ENCODE peak calls at places on chromosome 18, in four cellular contexts. I is ascending aorta, O is PC-3, M is DND-41. S is an unnamed sample.
A peak's percentile ranks its signal among the peaks of the same experiment; 100 is the strongest.

GRCh38 chr18:56711706-56712445 is 60.7 kb downstream of the WDR7 start:
- DNase-seq in M (no peak), I (no peak), O (no peak), S (no peak)

GRCh38 chr18:41320090-41320489 is 634.9 kb upstream of the PIK3C3 start:
- DNase-seq in O (peak; percentile 35), I (no peak), M (no peak), S (no peak)

GRCh38 chr18:54880706-54881105 is 52.4 kb downstream of the RAB27B start:
- DNase-seq in M (no peak), O (peak; percentile 69), I (no peak), S (no peak)

GRCh38 chr18:78607784-78608183 is 371.8 kb upstream of the SALL3 start:
- DNase-seq in O (no peak), M (no peak), I (no peak), S (no peak)

GRCh38 chr18:5556317-5556974 is 12.6 kb upstream of the EPB41L3 start:
- DNase-seq in O (no peak), M (no peak), I (no peak), S (no peak)

GRCh38 chr18:23540867-23541266 is 37.6 kb downstream of the RMC1 start:
- DNase-seq in O (no peak), I (no peak), M (peak; percentile 62), S (no peak)

GRCh38 chr18:28059861-28060260 is 117.1 kb downstream of the CDH2 start:
- DNase-seq in I (no peak), M (no peak), O (no peak), S (no peak)

GRCh38 chr18:3655254-3655554 is 205.2 kb downstream of the TGIF1 start:
- DNase-seq in O (no peak), M (no peak), I (no peak), S (no peak)

GRCh38 chr18:67520276-67521035 is 3.9 kb upstream of the DSEL start:
- DNase-seq in O (no peak), I (no peak), M (no peak), S (no peak)

GRCh38 chr18:48743046-48743445 is 204.2 kb downstream of the CTIF start:
- DNase-seq in M (no peak), O (no peak), I (peak; percentile 84), S (no peak)

GRCh38 chr18:65835881-65836280 is 85.1 kb downstream of the CDH7 start:
- DNase-seq in I (no peak), O (no peak), M (no peak), S (no peak)

GRCh38 chr18:45166341-45167108 is 448.8 kb upstream of the SLC14A2 start:
- DNase-seq in O (peak; percentile 84), I (no peak), M (no peak), S (no peak)

GRCh38 chr18:2958819-2959298 is 54.1 kb downstream of the LPIN2 start:
- DNase-seq in I (no peak), M (peak; percentile 66), O (no peak), S (no peak)

GRCh38 chr18:51980101-51980500 is 359.9 kb upstream of the DCC start:
- DNase-seq in M (no peak), O (no peak), I (no peak), S (no peak)

GRCh38 chr18:50977037-50977760 is 9.4 kb downstream of the ELAC1 start:
- DNase-seq in I (no peak), M (no peak), O (no peak), S (no peak)

GRCh38 chr18:44725300-44726096 is 44.8 kb downstream of the SETBP1 start:
- DNase-seq in I (peak; percentile 82), M (peak; percentile 82), O (peak; percentile 21), S (peak; percentile 43)

GRCh38 chr18:74579704-74580103 is 18.0 kb upstream of the ZNF407 start:
- DNase-seq in O (no peak), I (no peak), M (no peak), S (no peak)

GRCh38 chr18:26803643-26804042 is 61.9 kb downstream of the AQP4 start:
- DNase-seq in O (no peak), I (no peak), M (peak; percentile 37), S (no peak)

GRCh38 chr18:78778651-78779050 is 201.0 kb upstream of the SALL3 start:
- DNase-seq in M (no peak), I (peak; percentile 27), O (no peak), S (no peak)

DNA sequence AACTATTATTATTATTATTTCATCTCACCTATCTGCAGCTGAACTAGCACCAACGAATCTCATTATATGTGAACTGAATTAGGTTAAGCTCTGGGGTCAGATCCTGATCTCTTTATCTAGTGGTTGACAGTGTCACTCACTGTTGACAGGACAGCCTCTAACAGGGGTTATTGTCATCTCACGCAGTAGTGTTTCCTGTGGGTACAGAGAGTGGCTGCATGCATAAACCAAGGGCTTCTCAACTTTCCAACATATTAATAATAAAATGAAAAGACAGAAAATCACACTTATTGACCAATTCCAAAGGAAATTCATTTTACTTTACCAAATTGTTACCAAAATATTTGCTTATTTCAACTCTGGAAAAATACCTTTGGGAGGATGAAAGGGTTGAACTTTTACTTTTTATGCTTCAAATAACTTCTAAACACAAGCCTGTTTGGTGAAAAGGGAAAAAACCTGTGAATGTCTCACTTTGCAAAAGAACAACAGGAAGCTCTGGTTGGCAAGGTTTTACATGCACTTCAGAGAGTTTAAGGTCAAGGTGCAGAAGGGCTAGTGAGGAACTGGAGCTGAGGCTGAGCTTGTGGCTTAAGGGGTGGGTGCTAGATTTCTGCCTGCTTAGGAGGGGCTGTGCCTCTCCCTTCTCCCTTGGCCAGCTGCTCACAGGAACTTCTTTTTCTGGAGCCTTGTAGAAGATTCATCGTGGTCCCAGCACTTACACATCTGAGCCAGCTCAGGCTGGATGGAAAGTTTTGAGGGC is 72.6 kb downstream of the CTAGE1 start:
- DNase-seq in O (no peak), M (no peak), I (no peak), S (no peak)
- H3K4me1 ChIP-seq in O (peaks cover 59% of the 10 kb centered on the region), M (no peaks in the 10 kb centered on the region), I (peaks cover 18% of the 10 kb centered on the region), S (peaks cover 58% of the 10 kb centered on the region)

GRCh38 chr18:76483780-76484179 is 11.3 kb downstream of the ZNF516 start:
- DNase-seq in I (no peak), M (no peak), O (no peak), S (no peak)

GRCh38 chr18:76486029-76486428 is 9.0 kb downstream of the ZNF516 start:
- DNase-seq in O (no peak), I (no peak), M (no peak), S (no peak)

GRCh38 chr18:76482971-76483691 is 11.9 kb downstream of the ZNF516 start:
- DNase-seq in I (no peak), O (no peak), M (no peak), S (no peak)

GRCh38 chr18:76486600-76486999 is 8.4 kb downstream of the ZNF516 start:
- DNase-seq in O (no peak), M (no peak), I (no peak), S (no peak)

GRCh38 chr18:76484749-76485387 is 10.2 kb downstream of the ZNF516 start:
- DNase-seq in M (no peak), O (no peak), I (no peak), S (no peak)
- H3K4me3 ChIP-seq in M (no peak overlapping the region), O (no peak overlapping the region), I (no peak overlapping the region), S (no peak overlapping the region)

GRCh38 chr18:9839806-9840205 is 46.0 kb upstream of the TXNDC2 start:
- DNase-seq in I (no peak), M (no peak), O (no peak), S (no peak)
- H3K4me1 ChIP-seq in I (peaks cover 3% of the 10 kb centered on the region), M (no peaks in the 10 kb centered on the region), O (no peaks in the 10 kb centered on the region), S (no peaks in the 10 kb centered on the region)

GRCh38 chr18:10950080-10950875 is 199.1 kb downstream of the PIEZO2 start:
- DNase-seq in I (no peak), O (no peak), M (no peak), S (no peak)

GRCh38 chr18:10950876-10951630 is 198.3 kb downstream of the PIEZO2 start:
- DNase-seq in I (no peak), O (no peak), M (no peak), S (no peak)

GRCh38 chr18:10949655-10950054 is 199.7 kb downstream of the PIEZO2 start:
- DNase-seq in O (no peak), I (no peak), M (no peak), S (no peak)

GRCh38 chr18:10953672-10954071 is 195.7 kb downstream of the PIEZO2 start:
- DNase-seq in I (no peak), O (no peak), M (peak; percentile 12), S (no peak)

DNA sequence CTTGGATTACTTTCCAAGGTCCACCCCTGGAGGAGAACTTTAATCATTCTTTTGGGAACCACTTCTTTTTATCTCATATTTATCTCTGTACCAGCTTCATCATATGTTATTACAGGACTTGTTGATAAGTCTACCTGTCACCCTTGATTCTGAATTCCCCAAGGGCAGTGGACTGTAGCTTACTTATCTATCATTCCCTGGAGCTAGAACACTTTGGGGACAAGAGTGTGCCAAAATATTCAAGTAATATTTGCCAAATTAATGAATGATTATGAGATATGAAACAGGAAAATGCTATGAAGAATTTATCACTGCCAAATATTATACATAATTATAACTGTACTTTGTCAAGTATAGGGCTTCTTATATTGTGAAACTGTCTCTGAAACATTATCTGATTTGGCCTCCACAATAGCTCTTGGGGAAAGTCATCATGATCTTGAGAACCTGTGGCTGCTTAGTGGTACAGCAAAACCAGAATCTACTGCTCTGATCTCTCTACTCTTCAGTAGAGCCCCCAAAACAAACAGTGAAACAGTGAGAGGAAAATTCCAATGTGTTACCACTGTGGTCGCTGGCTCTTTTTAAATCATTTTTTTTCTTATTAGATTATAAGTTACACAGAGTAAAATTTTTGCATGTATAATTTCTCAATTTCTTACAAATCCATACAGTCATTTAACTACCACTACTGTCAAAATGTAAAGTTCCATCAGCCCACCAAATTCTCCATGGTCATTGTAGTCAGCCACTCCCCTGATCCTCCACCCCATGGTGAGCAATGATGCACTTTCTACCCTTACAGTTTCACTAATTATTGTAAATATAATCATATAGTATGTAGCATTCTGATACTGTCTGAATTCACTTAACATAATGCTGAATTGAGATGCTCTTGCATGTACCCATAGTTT is 197.5 kb downstream of the PIEZO2 start:
- DNase-seq in I (no peak), M (no peak), O (no peak), S (no peak)
- H3K4me3 ChIP-seq in I (no peak overlapping the region), M (no peak overlapping the region), O (no peak overlapping the region), S (no peak overlapping the region)

GRCh38 chr18:34794346-34794745 is 84.2 kb downstream of the DTNA start:
- DNase-seq in I (no peak), M (no peak), O (no peak), S (no peak)
- H3K4me1 ChIP-seq in I (no peaks in the 10 kb centered on the region), M (no peaks in the 10 kb centered on the region), O (no peaks in the 10 kb centered on the region), S (no peaks in the 10 kb centered on the region)

GRCh38 chr18:9594782-9595181 is 19.6 kb downstream of the PPP4R1 start:
- DNase-seq in I (no peak), M (no peak), O (peak; percentile 43), S (no peak)

GRCh38 chr18:9595197-9595596 is 19.2 kb downstream of the PPP4R1 start:
- DNase-seq in O (no peak), M (no peak), I (no peak), S (no peak)

GRCh38 chr18:9596843-9597242 is 17.5 kb downstream of the PPP4R1 start:
- DNase-seq in O (no peak), M (no peak), I (no peak), S (no peak)

GRCh38 chr18:9597609-9598008 is 16.8 kb downstream of the PPP4R1 start:
- DNase-seq in O (no peak), M (no peak), I (no peak), S (no peak)

DNA sequence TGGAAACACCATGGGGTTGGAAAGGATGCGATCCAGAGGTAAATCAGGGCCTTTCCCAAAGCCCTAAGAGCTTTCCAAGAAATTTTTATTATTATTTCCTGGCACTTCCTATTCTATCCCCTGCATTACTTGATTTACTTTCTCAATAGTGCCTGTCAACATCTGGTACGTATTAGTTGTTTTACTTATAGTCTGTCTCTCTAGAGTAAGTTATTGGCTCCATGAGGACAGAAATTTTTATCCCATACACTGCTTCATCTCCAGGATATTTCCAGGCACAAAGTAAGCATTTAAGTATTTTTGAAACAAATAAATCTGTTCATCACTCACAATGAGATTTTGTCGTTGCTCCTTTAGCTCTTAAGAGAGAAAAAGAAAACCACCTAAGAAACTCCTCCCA is 18.1 kb downstream of the PPP4R1 start:
- DNase-seq in O (no peak), I (no peak), M (no peak), S (no peak)
- H3K4me3 ChIP-seq in O (no peak overlapping the region), I (no peak overlapping the region), M (no peak overlapping the region), S (no peak overlapping the region)